ENCODE peak calls at places on chromosomes 6 and 20, in ten cellular contexts. A is caudate nucleus, H is colonic mucosa, K is heart right ventricle, J is GM23338, D is left lung, S is mesenchymal stem cell, E is mammary epithelial cell, T is Peyer's patch, L is lower lobe of right lung. F is an unnamed sample.

GRCh38 chr20:46799781-46800180 is 90.3 kb downstream of the SLC2A10 start:
- DNase-seq in A (no peak), H (no peak), K (no peak), J (no peak), D (no peak), S (no peak), E (no peak), T (no peak), L (no peak), F (no peak)

GRCh38 chr20:18527836-18528235 is 20.1 kb downstream of the SEC23B start:
- DNase-seq in A (no peak), H (no peak), K (no peak), J (no peak), D (no peak), S (peak), E (peak), T (no peak), L (no peak), F (no peak)

GRCh38 chr6:113067612-113068262 is 720.6 kb downstream of the RFPL4B start:
- DNase-seq in A (no peak), H (no peak), K (no peak), J (no peak), D (no peak), S (peak), E (no peak), T (no peak), L (no peak), F (no peak)

GRCh38 chr6:90891338-90891715 is 304.5 kb upstream of the MAP3K7 start:
- DNase-seq in A (no peak), H (no peak), K (no peak), J (no peak), D (no peak), S (no peak), E (no peak), T (no peak), L (no peak), F (no peak)

GRCh38 chr20:48298851-48299484 is 513.7 kb upstream of the SULF2 start:
- DNase-seq in A (no peak), H (no peak), K (peak), J (no peak), D (no peak), S (peak), E (peak), T (no peak), L (no peak), F (peak)

GRCh38 chr6:35727206-35727934 is 9.5 kb upstream of the ARMC12 start:
- DNase-seq in A (no peak), H (peak), K (peak), J (peak), D (peak), S (peak), E (peak), T (peak), L (peak), F (peak)

GRCh38 chr6:89257781-89258180 is 40.6 kb upstream of the GABRR1 start:
- DNase-seq in A (no peak), H (no peak), K (no peak), J (no peak), D (no peak), S (no peak), E (no peak), T (no peak), L (no peak), F (no peak)

GRCh38 chr6:166947251-166947650 is 9.1 kb downstream of the RNASET2 start:
- DNase-seq in A (no peak), H (no peak), K (no peak), J (no peak), D (no peak), S (no peak), E (no peak), T (no peak), L (no peak), F (no peak)

GRCh38 chr6:31572041-31572911 is at the start of gene LTA:
- DNase-seq in A (no peak), H (no peak), K (no peak), J (no peak), D (no peak), S (no peak), E (no peak), T (no peak), L (no peak), F (no peak)

GRCh38 chr6:144265390-144265789 is 19.7 kb upstream of the UTRN start:
- DNase-seq in A (no peak), H (no peak), K (peak), J (peak), D (no peak), S (peak), E (no peak), T (no peak), L (no peak), F (peak)

GRCh38 chr6:11744753-11745152 is 33.9 kb downstream of the ADTRP start:
- DNase-seq in A (no peak), H (peak), K (peak), J (no peak), D (peak), S (peak), E (no peak), T (no peak), L (peak), F (no peak)

GRCh38 chr6:119313937-119314893 is 35.3 kb downstream of the MAN1A1 start:
- DNase-seq in A (no peak), H (no peak), K (no peak), J (no peak), D (no peak), S (no peak), E (no peak), T (no peak), L (no peak), F (no peak)

GRCh38 chr6:125586074-125586473 is 163.4 kb upstream of the HEY2 start:
- DNase-seq in A (no peak), H (no peak), K (no peak), J (no peak), D (no peak), S (peak), E (peak), T (no peak), L (no peak), F (no peak)

GRCh38 chr6:33744895-33745546 is 1.7 kb downstream of the IP6K3 start:
- DNase-seq in A (no peak), H (peak), K (no peak), J (no peak), D (no peak), S (peak), E (no peak), T (peak), L (no peak), F (no peak)

DNA sequence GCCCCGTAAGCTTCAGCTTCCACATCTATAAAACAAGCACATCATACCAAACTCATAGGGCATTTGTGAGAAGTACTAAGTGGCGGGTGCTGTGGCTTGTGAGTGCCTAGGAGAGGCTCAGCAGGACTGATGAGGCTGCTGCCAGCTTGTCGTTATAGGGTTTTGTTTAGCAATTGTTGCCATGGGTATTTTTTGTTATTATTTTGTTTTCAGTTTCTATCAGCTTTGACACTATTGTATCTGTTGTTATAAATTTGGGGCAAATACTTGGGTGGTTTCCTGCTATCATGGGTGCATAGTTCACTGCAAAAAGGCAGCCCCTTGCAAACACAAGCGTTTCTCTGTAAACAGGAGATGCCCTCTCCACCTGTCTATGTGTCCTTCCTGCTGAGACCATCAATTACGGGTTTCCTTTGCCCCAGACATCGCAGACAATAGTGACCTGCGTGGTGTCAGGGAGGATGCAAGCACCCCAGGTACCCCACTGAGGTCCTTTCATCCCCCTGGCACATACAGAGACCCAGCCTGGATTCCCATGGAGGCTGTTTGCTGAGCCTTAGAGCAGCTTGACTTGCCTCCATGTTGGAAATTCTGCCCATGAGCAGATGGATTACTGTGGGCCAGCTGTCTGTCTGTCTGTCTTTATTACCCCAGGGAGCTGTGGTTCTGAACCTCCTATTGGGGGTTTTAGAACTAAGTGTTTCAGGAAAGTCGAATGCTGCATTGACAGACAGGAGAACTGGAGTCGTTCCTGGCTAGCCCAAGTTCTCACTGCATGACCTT is 3.2 kb upstream of the CCDC167 start:
- DNase-seq in A (no peak), H (no peak), K (no peak), J (no peak), D (no peak), S (no peak), E (no peak), T (no peak), L (peak), F (no peak)
- H3K27ac ChIP-seq in A (no peak), H (no peak), K (no peak), J (no peak), D (no peak), S (no peak), E (no peak), T (peak), L (peak), F (peak)

GRCh38 chr6:168275168-168275567 is 44.4 kb downstream of the DACT2 start:
- DNase-seq in A (no peak), H (no peak), K (no peak), J (no peak), D (no peak), S (no peak), E (no peak), T (no peak), L (no peak), F (no peak)
- H3K27ac ChIP-seq in A (no peak), H (no peak), K (no peak), J (no peak), D (no peak), S (no peak), E (no peak), T (no peak), L (no peak), F (no peak)

DNA sequence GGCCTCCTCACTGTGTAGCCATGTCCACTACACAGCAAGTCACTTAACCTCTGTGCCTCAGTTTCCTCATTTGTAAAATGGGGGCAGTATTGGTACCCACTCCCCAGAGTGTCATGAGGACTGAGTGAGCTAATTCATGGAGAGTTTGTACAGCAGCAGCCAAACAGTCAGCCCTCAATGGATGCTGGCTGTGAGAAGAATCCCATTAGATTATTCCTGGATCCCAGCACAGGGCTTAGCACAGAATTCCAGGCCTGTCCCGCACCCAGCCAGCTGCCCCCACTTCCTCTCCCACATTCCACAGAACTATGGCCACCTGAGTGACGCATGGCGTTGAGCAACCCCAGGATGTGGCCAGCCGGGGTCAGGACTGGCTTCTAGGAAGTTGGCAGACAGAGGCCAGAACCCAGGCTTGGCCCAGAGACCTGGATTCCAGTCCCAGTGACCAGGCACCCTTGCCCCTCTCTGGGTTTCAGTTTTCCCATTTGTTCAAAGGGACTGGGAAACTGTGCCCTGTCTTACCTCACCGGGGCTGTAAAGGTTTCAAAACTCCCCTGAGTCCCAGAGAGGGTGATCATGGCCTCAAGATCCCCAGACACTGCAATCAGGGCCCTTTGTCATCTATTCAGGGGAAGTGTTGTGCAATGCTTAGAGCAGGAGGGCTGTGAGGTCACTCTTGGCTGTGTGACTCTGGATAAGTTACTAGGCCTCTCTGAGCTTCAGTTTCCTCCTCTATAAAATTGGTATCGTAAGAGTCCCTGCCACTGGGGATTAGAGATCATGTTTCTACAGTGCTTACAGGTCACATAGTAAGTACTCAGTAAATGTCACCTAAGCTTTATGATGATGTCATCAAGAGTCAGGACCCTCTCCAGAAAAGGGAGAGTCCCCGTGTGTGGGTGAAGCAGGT is 3.0 kb upstream of the TGM2 start:
- DNase-seq in A (no peak), H (no peak), K (peak), J (peak), D (peak), S (peak), E (peak), T (no peak), L (peak), F (peak)
- H3K27ac ChIP-seq in A (no peak), H (peak), K (peak), J (no peak), D (peak), S (peak), E (peak), T (peak), L (peak), F (no peak)

GRCh38 chr6:43668151-43669028 is 19.2 kb downstream of the MRPS18A start:
- DNase-seq in A (peak), H (peak), K (peak), J (peak), D (peak), S (peak), E (peak), T (peak), L (peak), F (peak)

GRCh38 chr6:43669922-43670622 is 17.5 kb downstream of the MRPS18A start:
- DNase-seq in A (no peak), H (peak), K (no peak), J (peak), D (no peak), S (no peak), E (no peak), T (no peak), L (no peak), F (no peak)

GRCh38 chr6:43670623-43670986 is 17.0 kb downstream of the MRPS18A start:
- DNase-seq in A (no peak), H (no peak), K (no peak), J (no peak), D (no peak), S (no peak), E (no peak), T (no peak), L (no peak), F (no peak)

GRCh38 chr6:43667245-43668150 is 20.1 kb downstream of the MRPS18A start:
- DNase-seq in A (peak), H (peak), K (peak), J (peak), D (peak), S (peak), E (peak), T (peak), L (peak), F (peak)

GRCh38 chr6:43669050-43669921 is 18.3 kb downstream of the MRPS18A start:
- DNase-seq in A (no peak), H (peak), K (peak), J (peak), D (no peak), S (peak), E (peak), T (no peak), L (no peak), F (peak)
- H3K27ac ChIP-seq in A (peak), H (peak), K (peak), J (peak), D (peak), S (no peak), E (peak), T (no peak), L (peak), F (peak)

GRCh38 chr6:159043986-159044385 is 805 bp downstream of the TAGAP start:
- DNase-seq in A (no peak), H (peak), K (no peak), J (no peak), D (no peak), S (no peak), E (no peak), T (no peak), L (no peak), F (no peak)

GRCh38 chr6:159045826-159046225 is 1.0 kb upstream of the TAGAP start:
- DNase-seq in A (no peak), H (no peak), K (no peak), J (peak), D (no peak), S (no peak), E (no peak), T (no peak), L (no peak), F (no peak)

GRCh38 chr6:159044899-159045727 is at the start of gene TAGAP:
- DNase-seq in A (no peak), H (peak), K (peak), J (no peak), D (peak), S (no peak), E (no peak), T (no peak), L (peak), F (no peak)

GRCh38 chr6:159052720-159053119 is 7.9 kb upstream of the TAGAP start:
- DNase-seq in A (no peak), H (no peak), K (no peak), J (no peak), D (no peak), S (no peak), E (no peak), T (no peak), L (no peak), F (no peak)

GRCh38 chr6:159047896-159048685 is 3.3 kb upstream of the TAGAP start:
- DNase-seq in A (no peak), H (no peak), K (no peak), J (no peak), D (no peak), S (no peak), E (no peak), T (no peak), L (no peak), F (no peak)
- H3K27ac ChIP-seq in A (no peak), H (no peak), K (no peak), J (no peak), D (no peak), S (no peak), E (no peak), T (no peak), L (no peak), F (no peak)

GRCh38 chr6:38567436-38567835 is 72.3 kb downstream of the BTBD9 start:
- DNase-seq in A (no peak), H (peak), K (peak), J (no peak), D (peak), S (peak), E (peak), T (no peak), L (no peak), F (no peak)

GRCh38 chr6:38571721-38572120 is 68.0 kb downstream of the BTBD9 start:
- DNase-seq in A (no peak), H (no peak), K (no peak), J (no peak), D (no peak), S (no peak), E (no peak), T (no peak), L (no peak), F (no peak)

GRCh38 chr6:38573800-38574395 is 65.8 kb downstream of the BTBD9 start:
- DNase-seq in A (no peak), H (no peak), K (no peak), J (no peak), D (no peak), S (peak), E (no peak), T (no peak), L (no peak), F (no peak)

GRCh38 chr6:38570750-38571149 is 69.0 kb downstream of the BTBD9 start:
- DNase-seq in A (no peak), H (no peak), K (no peak), J (peak), D (no peak), S (peak), E (no peak), T (no peak), L (no peak), F (no peak)

DNA sequence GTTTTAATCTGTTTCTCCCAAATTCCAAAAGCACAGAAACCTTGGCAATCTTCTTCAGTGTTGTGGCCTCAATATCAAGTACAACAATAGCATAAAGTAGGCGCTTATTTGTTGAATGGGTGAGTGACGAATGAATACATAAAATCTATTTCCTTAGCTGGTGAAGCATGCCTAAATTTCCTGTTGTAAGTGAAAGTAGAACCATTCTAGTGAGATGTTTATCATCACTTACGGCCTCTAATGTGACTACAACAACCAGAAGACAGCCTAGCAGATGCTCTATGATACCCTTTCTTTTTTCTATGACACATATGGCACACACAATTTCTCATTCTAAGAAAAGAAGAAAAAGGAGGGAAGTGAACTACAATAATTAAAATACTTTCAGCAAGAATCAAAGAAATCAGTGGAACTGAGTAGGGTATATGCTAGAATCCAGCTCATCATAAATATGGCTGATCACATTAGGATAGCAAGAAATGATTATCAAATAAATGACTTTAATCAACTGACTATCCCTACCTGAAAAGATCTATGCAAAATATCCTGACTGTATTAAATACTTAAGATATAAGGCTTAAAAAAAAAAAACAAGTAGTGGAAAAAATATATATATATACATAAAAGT is 67.4 kb downstream of the BTBD9 start:
- DNase-seq in A (no peak), H (no peak), K (no peak), J (no peak), D (no peak), S (peak), E (no peak), T (no peak), L (no peak), F (no peak)
- H3K27ac ChIP-seq in A (no peak), H (no peak), K (peak), J (no peak), D (no peak), S (no peak), E (no peak), T (no peak), L (no peak), F (no peak)

GRCh38 chr6:43268782-43269272 is 25.5 kb downstream of the TTBK1 start:
- DNase-seq in A (no peak), H (no peak), K (no peak), J (no peak), D (no peak), S (no peak), E (no peak), T (no peak), L (no peak), F (no peak)
- H3K27ac ChIP-seq in A (peak), H (peak), K (peak), J (no peak), D (no peak), S (no peak), E (no peak), T (peak), L (no peak), F (no peak)

DNA sequence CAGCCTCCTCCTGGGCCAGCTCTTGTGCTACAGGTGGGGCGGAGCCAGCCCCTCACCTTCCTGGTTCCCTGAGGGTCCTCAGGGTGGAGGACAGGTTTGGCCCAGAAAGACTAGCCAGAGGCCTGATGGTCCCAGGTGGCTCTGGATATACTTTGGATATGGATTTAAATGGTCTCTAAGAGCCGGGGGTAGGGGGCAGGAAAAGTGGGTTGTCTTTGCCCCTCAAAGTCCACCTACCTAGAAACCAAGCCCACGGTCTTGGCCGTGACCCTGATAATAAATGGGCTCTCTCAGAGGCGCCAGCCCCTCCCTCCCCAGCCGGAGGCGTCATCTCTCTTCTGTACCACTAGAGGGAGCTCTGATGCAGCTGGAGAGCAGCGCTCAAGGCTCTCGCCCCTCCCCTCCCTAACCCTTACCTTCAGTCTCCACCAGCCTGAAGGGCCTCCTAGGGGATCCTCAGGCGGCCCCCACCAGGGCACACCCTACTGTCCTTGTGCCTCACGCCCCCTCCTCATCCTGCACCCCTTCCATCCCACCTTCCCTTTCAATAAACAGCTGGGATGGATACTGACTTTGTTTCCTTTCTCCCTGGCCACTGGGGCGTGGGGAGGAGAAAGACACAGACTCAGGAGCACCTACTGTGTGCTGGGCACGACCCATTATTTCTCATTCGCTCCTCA is 7.5 kb downstream of the NRSN2 start:
- DNase-seq in A (peak), H (peak), K (peak), J (peak), D (peak), S (peak), E (peak), T (peak), L (peak), F (peak)
- H3K27ac ChIP-seq in A (no peak), H (no peak), K (no peak), J (no peak), D (no peak), S (no peak), E (no peak), T (no peak), L (no peak), F (no peak)